ENCODE peak calls at places on chromosomes 6 and 20, in eight cellular contexts. K is glutamatergic neuron, D is hippocampal formation, Y is OCI-LY7, V is NAMALWA, W is NCI-H2171, A is fibroblast of gingiva, C is brain pericyte. E is an unnamed sample.

GRCh38 chr6:71079707-71080106 is 122.8 kb upstream of the B3GAT2 start:
- DNase-seq in K (no peak), D (no peak), Y (no peak), V (no peak), W (no peak), A (peak), C (no peak), E (no peak)

GRCh38 chr6:4447646-4448315 is 312.4 kb upstream of the ECI2 start:
- DNase-seq in K (no peak), D (no peak), Y (no peak), V (no peak), W (no peak), A (no peak), C (no peak), E (no peak)

GRCh38 chr6:10429638-10430427 is 15.0 kb upstream of the TFAP2A start:
- DNase-seq in K (no peak), D (peak), Y (peak), V (peak), W (no peak), A (peak), C (no peak), E (peak)

GRCh38 chr6:155936551-155936950 is 480.9 kb upstream of the NOX3 start:
- DNase-seq in K (no peak), D (no peak), Y (no peak), V (no peak), W (no peak), A (peak), C (peak), E (no peak)

GRCh38 chr6:13425971-13426931 is 61.1 kb downstream of the GFOD1 start:
- DNase-seq in K (no peak), D (no peak), Y (peak), V (no peak), W (no peak), A (no peak), C (no peak), E (no peak)

GRCh38 chr6:104896914-104897313 is 37.2 kb upstream of the HACE1 start:
- DNase-seq in K (no peak), D (no peak), Y (no peak), V (peak), W (no peak), A (no peak), C (no peak), E (no peak)

GRCh38 chr6:99507648-99508047 is 7.6 kb downstream of the USP45 start:
- DNase-seq in K (no peak), D (no peak), Y (no peak), V (no peak), W (no peak), A (no peak), C (no peak), E (no peak)

GRCh38 chr20:4853004-4853403 is 131.3 kb downstream of the PRND start:
- DNase-seq in K (peak), D (no peak), Y (no peak), V (no peak), W (no peak), A (no peak), C (no peak), E (no peak)

GRCh38 chr6:43992783-43993505 is 134.3 kb downstream of the MRPL14 start:
- DNase-seq in K (no peak), D (no peak), Y (no peak), V (no peak), W (no peak), A (no peak), C (no peak), E (no peak)

GRCh38 chr6:157089258-157089657 is 234.1 kb downstream of the TMEM242 start:
- DNase-seq in K (no peak), D (no peak), Y (no peak), V (no peak), W (no peak), A (peak), C (no peak), E (no peak)

GRCh38 chr20:33669224-33669623 is 2.5 kb downstream of the ACTL10 start:
- DNase-seq in K (no peak), D (no peak), Y (peak), V (no peak), W (no peak), A (no peak), C (no peak), E (no peak)

GRCh38 chr6:113110211-113110610 is 746.9 kb upstream of the MARCKS start:
- DNase-seq in K (no peak), D (no peak), Y (no peak), V (no peak), W (no peak), A (no peak), C (no peak), E (no peak)

GRCh38 chr6:33407132-33407718 is 3.6 kb upstream of the PHF1 start:
- DNase-seq in K (no peak), D (no peak), Y (no peak), V (peak), W (no peak), A (peak), C (no peak), E (no peak)

GRCh38 chr6:161272600-161273355 is 1.1 kb downstream of the AGPAT4 start:
- DNase-seq in K (no peak), D (no peak), Y (no peak), V (no peak), W (peak), A (peak), C (no peak), E (peak)

GRCh38 chr6:31663087-31663960 is 1.5 kb downstream of the GPANK1 start:
- DNase-seq in K (no peak), D (no peak), Y (no peak), V (peak), W (no peak), A (peak), C (no peak), E (no peak)

GRCh38 chr6:6619415-6619814 is 30.9 kb downstream of the LY86 start:
- DNase-seq in K (no peak), D (no peak), Y (no peak), V (no peak), W (no peak), A (no peak), C (no peak), E (no peak)

GRCh38 chr6:14036911-14037310 is 80.7 kb upstream of the CD83 start:
- DNase-seq in K (no peak), D (no peak), Y (no peak), V (no peak), W (no peak), A (no peak), C (no peak), E (no peak)

GRCh38 chr20:15899972-15900371 is 673.3 kb downstream of the KIF16B start:
- DNase-seq in K (no peak), D (no peak), Y (no peak), V (no peak), W (no peak), A (no peak), C (no peak), E (no peak)